ENCODE peak calls at places on chromosomes 1 and 21, in four cellular contexts. Z, L, W and O are unnamed samples.
A peak's percentile ranks its signal among the peaks of the same experiment; 100 is the strongest.

GRCh38 chr1:43227138-43227836 is 42.5 kb upstream of the TMEM125 start:
- DNase-seq in Z (peak; percentile 79), W (peak; percentile 34), L (peak; percentile 87), O (peak; percentile 64)

GRCh38 chr1:176536588-176536987 is 73.6 kb downstream of the PAPPA2 start:
- DNase-seq in W (no peak), Z (no peak), L (no peak), O (no peak)

GRCh38 chr1:89088597-89088996 is 23.6 kb upstream of the GBP1 start:
- DNase-seq in Z (no peak), W (no peak), L (no peak), O (peak; percentile 23)

GRCh38 chr1:53129891-53130597 is 12.4 kb downstream of the SLC1A7 start:
- DNase-seq in Z (no peak), L (no peak), W (no peak), O (no peak)

GRCh38 chr1:13700521-13701273 is 709 bp downstream of the PRDM2 start:
- DNase-seq in Z (no peak), W (no peak), L (no peak), O (no peak)

GRCh38 chr1:18480315-18481189 is at the start of gene KLHDC7A:
- DNase-seq in W (no peak), L (no peak), Z (no peak), O (peak; percentile 91)

GRCh38 chr1:185567006-185567405 is 167.2 kb upstream of the HMCN1 start:
- DNase-seq in L (no peak), Z (no peak), W (no peak), O (no peak)

GRCh38 chr1:153070243-153070642 is 1.2 kb downstream of the SPRR2B start:
- DNase-seq in W (no peak), L (no peak), Z (no peak), O (no peak)

GRCh38 chr21:31173881-31174555 is 135.7 kb upstream of the KRTAP19-8 start:
- DNase-seq in L (peak; percentile 13), W (no peak), Z (peak; percentile 76), O (no peak)

GRCh38 chr1:89519779-89520358 is 4.8 kb upstream of the LRRC8B start:
- DNase-seq in L (peak; percentile 52), W (no peak), Z (peak; percentile 54), O (peak; percentile 32)

GRCh38 chr1:162388615-162389014 is 7.1 kb downstream of the C1orf226 start:
- DNase-seq in L (no peak), Z (no peak), W (no peak), O (no peak)

GRCh38 chr1:35655196-35655595 is 13.9 kb upstream of the PSMB2 start:
- DNase-seq in Z (no peak), L (no peak), W (no peak), O (no peak)

GRCh38 chr1:167949770-167950169 is 12.9 kb upstream of the MPC2 start:
- DNase-seq in Z (no peak), L (no peak), W (no peak), O (no peak)

GRCh38 chr1:156804572-156805243 is 11.9 kb downstream of the SH2D2A start:
- DNase-seq in Z (peak; percentile 51), L (no peak), W (no peak), O (no peak)

GRCh38 chr21:35051287-35051818 is 2.3 kb upstream of the RUNX1 start:
- DNase-seq in Z (no peak), W (no peak), L (peak; percentile 82), O (peak; percentile 82)

GRCh38 chr21:34582506-34583150 is 32.3 kb downstream of the RCAN1 start:
- DNase-seq in Z (peak; percentile 17), L (peak; percentile 24), W (no peak), O (peak; percentile 37)

GRCh38 chr1:225817611-225818061 is 7.7 kb downstream of the EPHX1 start:
- DNase-seq in Z (no peak), W (no peak), L (peak; percentile 51), O (peak; percentile 63)

GRCh38 chr1:107896946-107897345 is 68.0 kb downstream of the VAV3 start:
- DNase-seq in Z (no peak), L (no peak), W (no peak), O (no peak)

GRCh38 chr1:228104526-228105251 is 1.6 kb upstream of the C1orf35 start:
- DNase-seq in L (peak; percentile 4), Z (no peak), W (no peak), O (no peak)

GRCh38 chr1:186531561-186532165 is 70.7 kb upstream of the PDC start:
- DNase-seq in L (no peak), W (no peak), Z (no peak), O (no peak)

GRCh38 chr1:18037651-18038050 is 69.9 kb upstream of the IGSF21 start:
- DNase-seq in L (no peak), Z (no peak), W (no peak), O (no peak)

GRCh38 chr1:117650840-117651568 is 45.2 kb downstream of the TENT5C start:
- DNase-seq in L (no peak), W (no peak), Z (no peak), O (no peak)

GRCh38 chr1:10939654-10940450 is 72.6 kb upstream of the TARDBP start:
- DNase-seq in Z (peak; percentile 49), L (no peak), W (peak; percentile 72), O (peak; percentile 62)

GRCh38 chr1:88973520-88974137 is 18.8 kb downstream of the KYAT3 start:
- DNase-seq in W (no peak), L (peak; percentile 24), Z (no peak), O (peak; percentile 38)

GRCh38 chr1:225943582-225943981 is 2.6 kb upstream of the LEFTY2 start:
- DNase-seq in W (no peak), L (no peak), Z (no peak), O (no peak)

GRCh38 chr1:226957714-226958113 is 17.6 kb downstream of the COQ8A start:
- DNase-seq in L (no peak), W (no peak), Z (no peak), O (no peak)

GRCh38 chr1:238710697-238711096 is 675.7 kb upstream of the CHRM3 start:
- DNase-seq in W (no peak), L (no peak), Z (no peak), O (no peak)

GRCh38 chr1:6208723-6209660 is 3.1 kb downstream of the RNF207 start:
- DNase-seq in L (peak; percentile 79), Z (peak; percentile 93), W (no peak), O (no peak)

GRCh38 chr1:101264699-101265098 is 27.9 kb downstream of the S1PR1 start:
- DNase-seq in W (no peak), Z (peak; percentile 15), L (no peak), O (no peak)

GRCh38 chr1:177922209-177922608 is 47.6 kb downstream of the SEC16B start:
- DNase-seq in L (no peak), Z (no peak), W (no peak), O (no peak)

GRCh38 chr1:216111842-216112241 is 311.4 kb downstream of the USH2A start:
- DNase-seq in W (no peak), L (no peak), Z (no peak), O (no peak)

GRCh38 chr1:9239622-9240401 is 5.2 kb downstream of the H6PD start:
- DNase-seq in L (no peak), W (no peak), Z (no peak), O (peak; percentile 83)

GRCh38 chr1:217088521-217089221 is 365.4 kb upstream of the ESRRG start:
- DNase-seq in W (no peak), Z (peak; percentile 27), L (no peak), O (no peak)

GRCh38 chr1:147389532-147390184 is 147.2 kb downstream of the CHD1L start:
- DNase-seq in Z (peak; percentile 60), W (no peak), L (peak; percentile 47), O (peak; percentile 46)

GRCh38 chr1:230758705-230759354 is 11.6 kb downstream of the CAPN9 start:
- DNase-seq in Z (peak; percentile 74), W (no peak), L (no peak), O (no peak)

GRCh38 chr1:107707111-107707510 is 257.9 kb downstream of the VAV3 start:
- DNase-seq in W (no peak), Z (no peak), L (no peak), O (no peak)

DNA sequence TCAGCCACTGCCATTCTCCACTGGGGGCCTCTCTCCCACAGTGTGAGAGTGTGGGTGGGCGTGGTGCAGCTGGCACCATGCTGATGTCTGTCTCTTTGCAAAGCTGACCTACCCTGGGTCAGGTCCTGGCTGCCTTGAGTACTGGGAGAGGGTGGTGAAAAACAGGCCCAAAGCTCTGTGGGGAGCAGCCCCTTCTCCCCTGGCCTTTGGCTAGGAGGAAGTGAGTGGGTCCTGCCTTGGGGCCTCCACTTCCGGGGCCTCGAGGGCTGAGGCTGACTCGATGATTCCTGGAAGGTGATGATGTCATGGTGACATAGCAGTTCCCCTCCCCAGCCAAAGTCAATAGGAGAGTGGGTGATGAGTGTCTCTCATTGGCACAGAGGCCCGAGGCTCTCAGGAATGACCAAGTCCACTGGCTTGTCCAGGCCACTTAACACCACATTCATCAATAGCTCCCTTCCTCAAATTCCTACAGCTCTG is 53.0 kb downstream of the IER5 start:
- DNase-seq in L (peak; percentile 83), W (no peak), Z (no peak), O (no peak)
- TF ChIP-seq NFIC in L (no peak), W (no peak), Z (peak; percentile 58), O (no peak)

DNA sequence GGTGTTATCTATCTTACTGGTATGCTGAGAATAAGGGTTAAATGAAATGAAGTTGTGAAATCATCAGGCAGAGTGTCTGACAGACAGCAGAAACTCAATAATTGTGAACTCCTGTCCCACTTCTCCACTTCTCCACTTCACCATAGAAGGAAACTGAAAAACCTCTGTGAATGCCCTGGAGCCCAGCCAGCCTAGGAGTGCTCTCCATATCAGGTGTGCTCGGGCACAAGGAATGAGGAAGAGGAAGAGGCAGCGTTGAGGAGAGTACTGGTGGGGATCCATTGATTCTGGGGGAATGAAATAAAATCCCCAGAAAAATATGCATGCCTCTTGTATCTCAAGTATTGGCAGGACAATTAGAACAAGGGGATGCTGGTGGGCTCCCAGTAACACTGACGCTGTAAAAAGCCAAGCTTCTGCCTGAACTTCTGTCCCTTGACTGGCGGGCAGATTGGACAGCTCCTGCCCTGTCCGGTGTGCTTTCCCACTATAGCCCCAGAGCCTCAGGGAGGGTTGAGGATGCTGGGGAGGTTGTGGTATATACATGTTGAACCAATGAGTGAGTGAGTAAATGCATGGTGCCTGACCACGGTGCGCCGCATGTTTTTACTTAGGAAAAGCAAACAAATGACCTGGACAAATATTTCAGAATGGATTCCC is 47.7 kb downstream of the NMNAT2 start:
- DNase-seq in Z (no peak), W (no peak), L (no peak), O (no peak)
- TF ChIP-seq YY1 in Z (no peak), W (no peak), L (no peak), O (no peak)

DNA sequence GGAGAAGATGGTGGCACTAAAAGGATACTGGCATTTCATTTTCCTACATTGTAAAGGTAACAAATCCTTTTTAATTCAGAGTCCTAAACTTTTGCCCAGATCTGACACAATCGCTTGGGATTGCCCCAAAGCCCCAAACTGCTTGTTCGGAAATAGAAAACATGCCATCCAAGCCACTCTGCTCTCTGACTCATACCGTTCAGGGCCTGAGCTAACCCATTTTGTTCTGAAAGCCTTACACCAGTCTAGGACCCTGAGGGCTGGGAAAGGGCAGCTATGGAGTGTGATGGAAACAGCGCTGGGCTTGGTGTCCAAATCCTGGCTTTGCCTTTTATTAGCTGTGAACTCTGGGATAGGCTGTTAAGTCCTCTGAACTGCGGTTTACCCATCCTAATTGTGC is 159.4 kb upstream of the UBE2U start:
- DNase-seq in L (no peak), W (no peak), Z (no peak), O (no peak)
- TF ChIP-seq NFIC in L (no peak), W (no peak), Z (peak; percentile 71), O (no peak)

DNA sequence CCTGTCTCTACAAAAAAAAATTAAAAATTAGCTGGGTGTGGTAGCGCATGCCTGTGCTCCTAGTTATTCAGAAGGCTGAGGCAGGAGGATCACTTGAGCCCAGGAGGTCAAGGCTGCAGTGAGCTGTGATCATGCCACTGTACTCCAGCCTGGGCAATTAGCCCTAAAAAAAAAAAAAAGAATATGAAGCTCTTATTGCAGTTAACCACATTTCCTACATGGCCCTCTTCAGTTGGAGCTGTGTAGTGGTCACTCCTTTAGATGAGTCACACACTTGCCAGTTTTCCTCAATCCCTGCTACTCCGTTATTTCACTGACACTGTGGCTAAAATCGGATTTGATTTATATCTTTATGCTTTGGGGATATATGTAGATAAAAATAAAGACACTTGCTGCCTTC is 11.8 kb downstream of the NFYC start:
- DNase-seq in W (no peak), L (no peak), Z (no peak), O (no peak)
- TF ChIP-seq YY1 in W (no peak), L (no peak), Z (no peak), O (no peak)